ENCODE peak calls at places on chromosome 13, in four cellular contexts. D, M, G and J are unnamed samples.

GRCh38 chr13:33108620-33109019 is 92.4 kb downstream of the KL start:
- DNase-seq in D (no peak), M (peak), G (peak), J (peak)

GRCh38 chr13:81247711-81248110 is 906.8 kb upstream of the SPRY2 start:
- DNase-seq in D (no peak), M (no peak), G (no peak), J (no peak)

GRCh38 chr13:45928843-45929242 is 77.3 kb upstream of the SIAH3 start:
- DNase-seq in D (no peak), M (no peak), G (no peak), J (peak)

GRCh38 chr13:36026556-36026955 is 104.6 kb downstream of the DCLK1 start:
- DNase-seq in D (no peak), M (peak), G (peak), J (no peak)

GRCh38 chr13:75647126-75647784 is 11.1 kb downstream of the LMO7 start:
- DNase-seq in D (no peak), M (peak), G (peak), J (no peak)

GRCh38 chr13:97222934-97223710 is 989 bp downstream of the MBNL2 start:
- DNase-seq in D (no peak), M (no peak), G (peak), J (peak)

GRCh38 chr13:45367358-45367757 is 26.4 kb upstream of the TPT1 start:
- DNase-seq in D (peak), M (peak), G (peak), J (peak)

GRCh38 chr13:111006508-111007031 is 91.7 kb upstream of the ANKRD10 start:
- DNase-seq in D (no peak), M (peak), G (peak), J (peak)

GRCh38 chr13:112368883-112369282 is 7.3 kb upstream of the SPACA7 start:
- DNase-seq in D (no peak), M (no peak), G (no peak), J (no peak)

GRCh38 chr13:34515201-34515600 is 426.9 kb upstream of the NBEA start:
- DNase-seq in D (no peak), M (no peak), G (no peak), J (no peak)

GRCh38 chr13:107361666-107362065 is 793.7 kb upstream of the ARGLU1 start:
- DNase-seq in D (no peak), M (peak), G (no peak), J (peak)

GRCh38 chr13:53782400-53783030 is 753.9 kb downstream of the OLFM4 start:
- DNase-seq in D (no peak), M (peak), G (peak), J (peak)

GRCh38 chr13:52011690-52012511 is at the start of gene ALG11:
- DNase-seq in D (peak), M (peak), G (peak), J (peak)

GRCh38 chr13:66716502-66716901 is 513.6 kb downstream of the PCDH9 start:
- DNase-seq in D (no peak), M (no peak), G (no peak), J (no peak)

GRCh38 chr13:27269114-27269665 is 1.4 kb upstream of the RASL11A start:
- DNase-seq in D (no peak), M (peak), G (no peak), J (no peak)

GRCh38 chr13:85277753-85278152 is 521.5 kb downstream of the SLITRK6 start:
- DNase-seq in D (no peak), M (no peak), G (no peak), J (peak)

GRCh38 chr13:101325423-101325822 is 90.9 kb downstream of the NALCN start:
- DNase-seq in D (no peak), M (no peak), G (no peak), J (no peak)

DNA sequence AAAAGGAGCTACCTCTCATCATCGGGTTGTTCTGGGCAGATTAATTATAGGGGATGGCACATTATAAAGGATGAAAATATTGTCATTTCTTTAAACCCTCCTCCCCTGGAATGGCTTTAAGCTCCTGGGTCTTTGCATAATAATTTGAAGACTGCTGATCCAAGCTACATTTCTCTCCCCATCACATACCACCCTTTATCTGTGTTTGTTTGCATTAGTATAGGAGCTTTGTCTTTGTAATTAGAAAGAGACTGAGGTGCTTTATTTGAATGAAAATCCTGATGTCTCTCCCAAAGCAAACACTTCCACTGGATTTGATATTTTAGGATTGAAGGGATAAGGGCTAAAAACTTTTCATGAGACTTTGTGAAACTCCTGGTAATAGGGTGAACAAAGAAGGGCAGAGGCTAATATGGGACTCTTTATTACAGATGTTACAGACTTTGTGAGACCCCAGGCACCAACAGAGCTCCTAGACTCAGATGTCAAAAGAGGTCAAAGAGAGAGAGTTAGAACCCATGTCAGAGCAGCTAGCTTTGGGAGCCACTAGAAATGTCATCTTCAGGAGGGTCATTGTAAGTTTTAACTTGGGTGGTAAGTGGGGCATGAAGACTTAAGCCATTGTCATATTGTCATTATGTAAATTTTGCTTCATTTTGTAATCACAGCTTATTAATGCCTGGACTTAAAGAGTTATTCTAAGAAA is 75.3 kb upstream of the RXFP2 start:
- DNase-seq in D (no peak), M (no peak), G (no peak), J (no peak)
- H3K4me3 ChIP-seq in D (no peak), M (no peak), G (no peak), J (no peak)

DNA sequence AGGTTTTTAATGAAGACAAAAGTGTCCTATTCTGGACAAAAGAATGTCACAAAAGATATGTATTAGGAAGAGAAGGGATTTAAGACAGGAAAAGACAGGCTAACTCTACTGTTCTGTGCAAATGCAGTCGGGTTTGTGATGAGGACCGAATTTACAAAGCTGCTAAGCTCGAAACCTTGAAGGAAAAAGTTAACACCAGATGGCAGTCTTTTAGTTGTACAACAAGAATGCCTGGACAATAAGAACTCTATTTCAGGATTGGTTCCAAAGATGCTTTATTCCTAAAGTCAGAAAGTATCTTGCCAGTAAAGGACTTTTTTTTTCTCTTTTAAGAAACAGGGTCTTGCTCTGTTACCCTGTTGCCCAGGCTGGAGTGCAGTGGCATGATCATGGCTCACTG is 51.1 kb downstream of the HS6ST3 start:
- DNase-seq in D (no peak), M (peak), G (peak), J (peak)
- TF ChIP-seq CTCF in D (no peak), M (peak), G (peak), J (peak)

DNA sequence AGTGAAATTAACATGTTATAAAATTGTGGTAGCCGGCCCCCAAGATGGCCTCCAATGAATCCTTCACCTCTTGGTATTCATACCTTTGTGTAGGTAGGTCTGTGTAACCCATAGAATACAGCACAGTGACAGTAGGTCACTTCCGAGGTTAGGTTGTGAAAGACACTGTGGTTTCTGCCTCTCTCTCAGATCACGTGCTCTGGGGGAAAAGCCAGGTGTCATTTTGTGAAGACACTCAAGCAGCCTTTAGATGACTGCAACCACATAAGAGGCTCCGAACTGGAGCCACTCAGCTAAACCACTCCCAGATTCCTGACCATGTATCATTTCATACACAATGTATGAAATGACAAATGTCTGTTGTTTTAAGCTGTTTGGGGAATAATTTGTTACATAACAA is 9.8 kb upstream of the USPL1 start:
- DNase-seq in D (peak), M (no peak), G (peak), J (no peak)
- H3K4me3 ChIP-seq in D (no peak), M (no peak), G (no peak), J (no peak)

GRCh38 chr13:73401769-73402168 is 343.0 kb downstream of the KLF5 start:
- DNase-seq in D (no peak), M (no peak), G (no peak), J (no peak)
- TF ChIP-seq CTCF in D (no peak), M (no peak), G (no peak), J (no peak)

DNA sequence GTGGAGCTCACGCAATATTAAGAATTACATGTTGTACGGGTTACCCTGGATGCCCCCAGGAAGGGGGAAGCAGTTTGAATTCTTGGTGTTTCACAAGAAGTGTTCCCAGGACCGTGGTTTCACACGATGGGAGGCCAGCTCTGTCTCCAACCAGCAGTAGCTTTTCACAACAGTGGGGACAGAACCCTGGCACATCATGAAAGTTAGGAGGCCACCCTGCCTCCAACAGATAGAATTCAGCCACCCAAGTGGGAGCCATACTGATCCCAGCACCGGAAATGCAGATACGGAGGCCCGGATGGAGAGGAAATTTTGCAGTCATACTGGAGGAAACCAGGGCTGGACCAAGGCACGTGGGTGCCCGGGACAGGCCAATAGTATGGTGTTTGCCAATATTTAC is 8.8 kb downstream of the FLT1 start:
- DNase-seq in D (no peak), M (no peak), G (no peak), J (no peak)
- H3K4me3 ChIP-seq in D (no peak), M (no peak), G (no peak), J (no peak)

GRCh38 chr13:61029064-61029463 is 386.6 kb downstream of the PCDH20 start:
- DNase-seq in D (no peak), M (no peak), G (no peak), J (no peak)
- TF ChIP-seq CTCF in D (no peak), M (no peak), G (no peak), J (no peak)

GRCh38 chr13:102400619-102401125 is 1.2 kb downstream of the FGF14 start:
- DNase-seq in D (no peak), M (peak), G (no peak), J (peak)
- H3K4me3 ChIP-seq in D (peak), M (peak), G (peak), J (peak)

GRCh38 chr13:74009100-74009668 is 125.0 kb downstream of the KLF12 start:
- DNase-seq in D (no peak), M (no peak), G (no peak), J (no peak)

GRCh38 chr13:74017301-74018092 is 116.7 kb downstream of the KLF12 start:
- DNase-seq in D (no peak), M (no peak), G (no peak), J (no peak)

DNA sequence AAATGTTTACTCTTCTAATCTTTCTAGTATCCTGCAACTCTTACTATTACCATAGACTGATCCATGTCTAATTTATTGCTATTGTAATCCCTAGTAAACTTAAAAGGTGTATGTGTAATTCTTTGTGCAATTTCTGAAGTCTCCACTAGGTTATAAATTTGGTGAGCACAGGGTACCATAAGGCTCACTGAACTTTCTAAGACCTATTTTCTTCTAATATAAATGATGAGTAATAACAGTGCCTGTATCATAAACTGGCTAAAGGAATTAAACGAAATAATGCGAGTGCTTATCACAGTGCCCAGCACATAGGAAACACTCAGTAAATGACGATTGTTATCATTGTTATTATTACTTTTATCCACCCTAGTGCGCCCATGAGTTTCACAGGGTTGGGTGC is 119.1 kb downstream of the KLF12 start:
- DNase-seq in D (no peak), M (peak), G (peak), J (peak)
- TF ChIP-seq CTCF in D (peak), M (peak), G (peak), J (peak)